ENCODE peak calls at places on chromosomes 6 and 20, in eight cellular contexts. G is neural progenitor cell, I is cardiac muscle cell, T is fibroblast of lung, P is astrocyte of the cerebellum, H is bronchial epithelial cell, Z is MM.1S, M is BE2C. L is an unnamed sample.

GRCh38 chr20:2080532-2081224 is 20.9 kb upstream of the STK35 start:
- DNase-seq in I (no peak), P (no peak), M (no peak), Z (no peak), G (no peak), T (no peak), H (no peak), L (no peak)

GRCh38 chr6:150894191-150894744 is 28.8 kb downstream of the MTHFD1L start:
- DNase-seq in H (no peak), G (no peak), P (no peak), I (no peak), M (peak), T (no peak), Z (no peak), L (no peak)

GRCh38 chr20:17062712-17063111 is 164.1 kb upstream of the PCSK2 start:
- DNase-seq in P (no peak), Z (no peak), T (no peak), M (no peak), I (no peak), G (no peak), H (no peak), L (no peak)

GRCh38 chr20:1150218-1150617 is 31.8 kb downstream of the PSMF1 start:
- DNase-seq in M (no peak), G (no peak), Z (no peak), H (peak), I (peak), T (peak), P (no peak), L (no peak)

GRCh38 chr20:26216025-26216424 is 519.4 kb upstream of the ZNF337 start:
- DNase-seq in Z (no peak), M (no peak), P (no peak), H (peak), G (no peak), I (no peak), T (peak), L (no peak)

GRCh38 chr20:41453006-41453950 is 86.7 kb upstream of the EMILIN3 start:
- DNase-seq in G (no peak), Z (no peak), P (no peak), T (no peak), H (no peak), I (no peak), M (no peak), L (no peak)

GRCh38 chr6:8085053-8085511 is 17.3 kb downstream of the EEF1E1 start:
- DNase-seq in H (peak), I (peak), G (no peak), P (peak), M (no peak), T (peak), Z (no peak), L (peak)

GRCh38 chr20:63530788-63531160 is 6.4 kb downstream of the PTK6 start:
- DNase-seq in M (peak), T (no peak), I (no peak), Z (no peak), P (no peak), H (no peak), G (peak), L (no peak)

GRCh38 chr6:158041370-158041769 is 59.7 kb downstream of the SYNJ2 start:
- DNase-seq in I (no peak), H (peak), P (no peak), M (no peak), G (no peak), Z (no peak), T (no peak), L (no peak)

GRCh38 chr6:85662251-85662650 is 19.6 kb upstream of the SYNCRIP start:
- DNase-seq in H (peak), P (no peak), M (no peak), T (no peak), Z (no peak), I (no peak), G (no peak), L (no peak)

GRCh38 chr6:131949909-131950766 is 1.0 kb downstream of the CCN2 start:
- DNase-seq in M (peak), I (peak), Z (peak), H (peak), G (peak), T (peak), P (peak), L (no peak)

GRCh38 chr6:120056085-120056484 is 706.5 kb upstream of the MAN1A1 start:
- DNase-seq in Z (no peak), P (no peak), H (peak), T (no peak), G (peak), I (no peak), M (no peak), L (no peak)

GRCh38 chr6:157989541-157990289 is 8.1 kb downstream of the SYNJ2 start:
- DNase-seq in M (peak), I (peak), H (peak), P (no peak), T (peak), G (no peak), Z (no peak), L (no peak)

GRCh38 chr6:6656287-6656686 is 67.8 kb downstream of the LY86 start:
- DNase-seq in T (no peak), M (no peak), H (no peak), G (no peak), Z (no peak), P (no peak), I (no peak), L (no peak)

GRCh38 chr6:89895273-89895874 is 1.1 kb downstream of the GJA10 start:
- DNase-seq in G (peak), T (peak), H (peak), Z (no peak), I (peak), P (peak), M (peak), L (no peak)

GRCh38 chr6:29943053-29943966 is 978 bp downstream of the HLA-A start:
- DNase-seq in I (no peak), H (peak), G (no peak), M (no peak), P (no peak), T (no peak), Z (no peak), L (no peak)

DNA sequence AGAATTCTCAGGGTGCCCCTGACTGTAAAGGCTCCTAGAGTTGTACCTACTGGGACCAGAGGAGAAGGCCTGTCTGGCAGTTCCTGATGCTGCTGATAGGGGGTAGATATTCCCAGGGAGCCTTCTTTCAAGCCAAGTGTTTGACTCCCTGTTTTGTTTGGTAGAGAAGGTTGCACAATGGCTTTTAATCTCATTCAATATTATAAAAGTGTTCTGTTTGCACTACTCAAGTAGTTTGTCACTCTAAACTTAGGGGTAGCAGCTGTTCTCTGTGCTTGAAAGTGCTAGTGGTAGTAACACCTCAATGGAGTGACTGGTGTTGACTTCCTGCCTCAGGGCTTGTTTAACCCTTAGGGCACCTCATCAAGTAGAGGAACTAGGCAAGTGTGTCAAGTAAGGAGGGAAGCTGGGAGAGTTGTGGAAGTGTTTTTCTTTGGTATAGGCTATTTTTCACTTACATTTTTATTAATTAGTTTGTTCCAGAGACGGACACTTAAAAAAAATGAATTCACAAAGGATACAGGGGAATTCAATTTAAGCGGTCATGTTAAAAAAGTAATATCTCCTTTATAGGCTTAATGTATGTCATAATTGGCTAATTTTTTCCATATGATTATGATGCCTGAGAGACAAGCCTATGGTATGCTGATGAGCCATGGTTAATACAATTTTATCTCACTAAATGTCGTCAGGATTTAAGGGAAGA is 38.1 kb downstream of the BICRAL start:
- DNase-seq in Z (no peak), P (no peak), M (peak), H (peak), T (no peak), I (peak), G (peak), L (no peak)
- TF ChIP-seq CTCF in Z (no peak), P (no peak), M (peak), H (peak), T (peak), I (peak), G (peak), L (peak)

GRCh38 chr6:163667372-163668060 is 253.0 kb downstream of the QKI start:
- DNase-seq in Z (no peak), I (peak), P (peak), M (no peak), H (no peak), T (peak), G (no peak), L (no peak)
- H3K4me3 ChIP-seq in Z (no peak), I (no peak), P (no peak), M (no peak), H (no peak), T (no peak), G (no peak), L (no peak)

GRCh38 chr20:32623667-32624157 is 38.6 kb upstream of the NOL4L start:
- DNase-seq in G (no peak), H (no peak), Z (no peak), T (no peak), P (no peak), I (no peak), M (no peak), L (no peak)
- TF ChIP-seq CTCF in G (peak), H (no peak), Z (no peak), T (no peak), P (no peak), I (no peak), M (no peak), L (no peak)

GRCh38 chr6:31162463-31163165 is 4.2 kb downstream of the TCF19 start:
- DNase-seq in Z (no peak), G (no peak), H (no peak), M (no peak), P (no peak), I (no peak), T (no peak), L (no peak)
- H3K4me3 ChIP-seq in Z (no peak), G (no peak), H (no peak), M (no peak), P (no peak), I (no peak), T (no peak), L (no peak)